ENCODE peak calls at places on chromosomes 12 and 14, in six cellular contexts. C is neuronal stem cell, B is H9, O is IMR-90, S is mesendoderm, M is H1. Z is an unnamed sample.

GRCh38 chr12:65004270-65004669 is 116.8 kb downstream of the WIF1 start:
- DNase-seq in C (no peak), B (no peak), O (no peak), S (no peak), M (no peak), Z (no peak)

GRCh38 chr14:96783306-96784224 is 13.6 kb upstream of the VRK1 start:
- DNase-seq in C (no peak), B (no peak), O (no peak), S (no peak), M (no peak), Z (no peak)

GRCh38 chr14:34347683-34348082 is 114.4 kb downstream of the SPTSSA start:
- DNase-seq in C (no peak), B (no peak), O (no peak), S (no peak), M (no peak), Z (no peak)

GRCh38 chr14:68042591-68043210 is 223.1 kb downstream of the RAD51B start:
- DNase-seq in C (peak), B (no peak), O (no peak), S (peak), M (no peak), Z (peak)

GRCh38 chr12:18361431-18361830 is 100.1 kb downstream of the PIK3C2G start:
- DNase-seq in C (no peak), B (no peak), O (no peak), S (no peak), M (no peak), Z (no peak)

GRCh38 chr12:111443586-111443985 is 37.9 kb downstream of the SH2B3 start:
- DNase-seq in C (no peak), B (no peak), O (peak), S (no peak), M (no peak), Z (peak)

GRCh38 chr12:68100241-68100640 is 59.3 kb downstream of the IFNG start:
- DNase-seq in C (no peak), B (no peak), O (no peak), S (no peak), M (no peak), Z (no peak)

GRCh38 chr14:94030571-94030970 is 4.4 kb downstream of the OTUB2 start:
- DNase-seq in C (no peak), B (no peak), O (no peak), S (no peak), M (no peak), Z (no peak)

GRCh38 chr14:54774824-54775223 is 127.8 kb downstream of the GCH1 start:
- DNase-seq in C (no peak), B (no peak), O (no peak), S (no peak), M (no peak), Z (no peak)

GRCh38 chr12:64672925-64673409 is 62.7 kb downstream of the RASSF3 start:
- DNase-seq in C (no peak), B (no peak), O (peak), S (no peak), M (no peak), Z (peak)

GRCh38 chr14:59897757-59898383 is 22.1 kb upstream of the LRRC9 start:
- DNase-seq in C (no peak), B (peak), O (no peak), S (peak), M (peak), Z (no peak)

GRCh38 chr12:3371018-3371417 is 120.0 kb upstream of the PRMT8 start:
- DNase-seq in C (no peak), B (peak), O (no peak), S (no peak), M (no peak), Z (no peak)

GRCh38 chr12:4148418-4149056 is 125.0 kb upstream of the CCND2 start:
- DNase-seq in C (no peak), B (no peak), O (no peak), S (no peak), M (no peak), Z (no peak)

GRCh38 chr12:114311966-114312365 is 94.0 kb downstream of the TBX5 start:
- DNase-seq in C (no peak), B (no peak), O (peak), S (no peak), M (no peak), Z (no peak)

GRCh38 chr12:47820631-47821345 is 1.1 kb upstream of the HDAC7 start:
- DNase-seq in C (peak), B (peak), O (peak), S (peak), M (no peak), Z (peak)

GRCh38 chr12:93201990-93202389 is 175.7 kb upstream of the NUDT4 start:
- DNase-seq in C (no peak), B (no peak), O (no peak), S (no peak), M (no peak), Z (no peak)

GRCh38 chr12:95215925-95216324 is 1.3 kb downstream of the FGD6 start:
- DNase-seq in C (no peak), B (no peak), O (peak), S (no peak), M (no peak), Z (peak)

GRCh38 chr14:101761881-101762529 is 496 bp downstream of the PPP2R5C start:
- DNase-seq in C (peak), B (no peak), O (no peak), S (no peak), M (no peak), Z (peak)

DNA sequence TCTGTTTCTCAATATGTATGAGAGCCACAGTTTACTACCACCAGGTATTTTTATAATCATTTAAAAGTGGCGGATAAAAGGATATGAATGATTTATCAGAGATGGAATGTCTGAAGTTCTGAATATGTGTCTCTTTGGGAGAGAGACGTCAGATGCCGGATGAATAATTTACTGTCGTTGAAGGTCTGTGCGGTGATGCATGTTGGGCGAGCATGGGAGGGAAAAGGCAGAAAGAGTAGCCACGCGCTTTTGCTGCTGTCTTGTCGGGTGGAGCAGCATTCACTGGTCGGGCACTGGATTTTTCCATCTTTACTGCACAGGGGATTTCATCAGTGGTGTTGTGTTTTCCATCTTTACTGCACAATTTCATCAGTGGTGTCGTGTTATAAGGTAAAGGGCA is 65.6 kb downstream of the SYNE2 start:
- DNase-seq in C (no peak), B (no peak), O (no peak), S (no peak), M (no peak), Z (no peak)
- H3K4me2 ChIP-seq in C (no peak), B (no peak), O (no peak), S (no peak), M (no peak), Z (peak)

GRCh38 chr14:22768947-22769346 is 2.5 kb downstream of the OXA1L start:
- DNase-seq in C (no peak), B (no peak), O (no peak), S (no peak), M (no peak), Z (no peak)
- H2BK15ac ChIP-seq in C (no peak), B (no peak), O (no peak), S (no peak), M (no peak), Z (no peak)

DNA sequence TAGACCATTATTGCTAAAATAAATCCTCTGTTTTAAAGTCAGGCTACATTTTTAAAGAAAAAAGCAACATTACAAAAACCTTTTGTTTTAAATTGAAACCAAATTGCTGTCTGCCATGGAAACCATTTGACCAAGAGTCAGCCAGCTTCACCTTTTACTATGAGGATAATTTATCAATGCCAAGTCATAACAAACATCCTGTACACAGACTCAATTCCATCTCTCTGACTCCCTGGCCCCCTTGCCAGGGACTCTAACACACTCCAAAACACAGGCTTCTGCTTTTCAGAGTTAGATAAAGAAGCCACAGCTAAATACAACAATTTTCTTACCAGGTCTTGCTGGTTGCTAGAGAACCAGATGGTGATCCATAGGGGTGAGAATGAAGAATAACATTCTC is 83.9 kb downstream of the LRP6 start:
- DNase-seq in C (no peak), B (no peak), O (peak), S (no peak), M (no peak), Z (peak)
- H3K4me2 ChIP-seq in C (no peak), B (no peak), O (peak), S (no peak), M (no peak), Z (no peak)

DNA sequence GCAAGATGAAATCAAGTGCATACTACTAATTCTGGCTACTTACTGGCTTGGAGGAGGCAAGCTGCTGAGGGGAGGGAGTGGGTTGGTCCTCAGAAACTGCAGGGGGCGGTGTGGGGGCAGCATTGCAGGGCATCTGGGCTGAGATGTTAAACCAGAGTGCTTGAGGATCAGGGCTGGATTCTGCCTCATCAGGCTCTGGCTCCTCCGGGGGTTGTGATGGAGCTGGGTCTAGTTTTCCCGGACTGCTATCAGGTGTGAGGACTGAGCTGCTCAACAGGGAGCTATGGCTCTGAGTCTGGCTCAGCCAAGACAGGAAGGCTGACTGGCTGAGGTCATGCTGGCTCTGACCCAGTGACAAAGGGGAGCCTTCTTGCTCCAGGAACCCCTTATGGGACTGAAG is 28.6 kb downstream of the BAZ2A start:
- DNase-seq in C (no peak), B (peak), O (no peak), S (peak), M (no peak), Z (no peak)
- H2BK15ac ChIP-seq in C (no peak), B (no peak), O (no peak), S (no peak), M (no peak), Z (no peak)